ENCODE peak calls at places on chromosomes 11 and 22, in eight cellular contexts. B is heart left ventricle, Z is kidney epithelial cell, R is suprapubic skin, L is GM12865, Q is fibroblast of mammary gland, F is heart right ventricle, S is fibroblast of pulmonary artery. X is an unnamed sample.

GRCh38 chr11:72673943-72674828 is at the start of gene PDE2A:
- DNase-seq in B (no peak), Z (no peak), R (no peak), L (no peak), Q (no peak), F (no peak), S (no peak), X (no peak)

GRCh38 chr11:76249195-76249741 is 43.0 kb upstream of the WNT11 start:
- DNase-seq in B (no peak), Z (no peak), R (no peak), L (no peak), Q (no peak), F (no peak), S (no peak), X (no peak)

GRCh38 chr22:49052023-49052538 is 775.6 kb downstream of the BRD1 start:
- DNase-seq in B (no peak), Z (no peak), R (no peak), L (no peak), Q (no peak), F (no peak), S (no peak), X (no peak)

GRCh38 chr11:19844806-19845205 is 132.2 kb downstream of the NAV2 start:
- DNase-seq in B (no peak), Z (no peak), R (no peak), L (no peak), Q (no peak), F (no peak), S (no peak), X (no peak)

GRCh38 chr11:122706261-122706660 is 50.7 kb downstream of the UBASH3B start:
- DNase-seq in B (no peak), Z (peak; percentile 31), R (no peak), L (no peak), Q (peak; percentile 58), F (no peak), S (peak; percentile 58), X (peak; percentile 57)

GRCh38 chr11:11798586-11799438 is 43.0 kb upstream of the USP47 start:
- DNase-seq in B (peak; percentile 89), Z (peak; percentile 26), R (peak; percentile 86), L (peak; percentile 77), Q (peak; percentile 77), F (peak; percentile 86), S (peak; percentile 83), X (peak; percentile 65)

GRCh38 chr11:133343951-133344350 is 188.3 kb downstream of the OPCML start:
- DNase-seq in B (no peak), Z (peak; percentile 61), R (no peak), L (no peak), Q (no peak), F (no peak), S (no peak), X (no peak)

GRCh38 chr22:19678949-19679348 is 35.4 kb upstream of the SEPTIN5 start:
- DNase-seq in B (no peak), Z (no peak), R (no peak), L (no peak), Q (no peak), F (no peak), S (no peak), X (no peak)

GRCh38 chr22:23012081-23012622 is 58.2 kb upstream of the GNAZ start:
- DNase-seq in B (no peak), Z (no peak), R (no peak), L (peak; percentile 59), Q (no peak), F (no peak), S (no peak), X (no peak)

GRCh38 chr11:78931891-78932290 is 357.2 kb upstream of the NARS2 start:
- DNase-seq in B (no peak), Z (no peak), R (no peak), L (no peak), Q (no peak), F (no peak), S (no peak), X (no peak)

GRCh38 chr11:123056835-123057491 is 5.0 kb downstream of the HSPA8 start:
- DNase-seq in B (no peak), Z (no peak), R (no peak), L (no peak), Q (no peak), F (no peak), S (no peak), X (no peak)

GRCh38 chr11:72570893-72571741 is 103.1 kb downstream of the PDE2A start:
- DNase-seq in B (no peak), Z (no peak), R (no peak), L (no peak), Q (no peak), F (no peak), S (no peak), X (no peak)

GRCh38 chr11:82864268-82864667 is 36.0 kb downstream of the PRCP start:
- DNase-seq in B (no peak), Z (no peak), R (peak; percentile 81), L (peak; percentile 52), Q (peak; percentile 80), F (peak; percentile 17), S (peak; percentile 71), X (peak; percentile 85)

GRCh38 chr11:119702261-119702591 is 26.8 kb downstream of the NECTIN1 start:
- DNase-seq in B (no peak), Z (no peak), R (no peak), L (no peak), Q (peak; percentile 20), F (no peak), S (no peak), X (peak; percentile 38)

GRCh38 chr11:125141686-125142535 is 22.6 kb upstream of the PKNOX2 start:
- DNase-seq in B (peak; percentile 66), Z (no peak), R (no peak), L (peak; percentile 47), Q (peak; percentile 28), F (peak; percentile 15), S (peak; percentile 35), X (peak; percentile 14)

GRCh38 chr11:1853376-1854131 is 670 bp downstream of the LSP1 start:
- DNase-seq in B (no peak), Z (no peak), R (no peak), L (peak; percentile 29), Q (no peak), F (no peak), S (no peak), X (no peak)

GRCh38 chr11:64299847-64300648 is at the start of gene CATSPERZ:
- DNase-seq in B (no peak), Z (no peak), R (no peak), L (no peak), Q (no peak), F (no peak), S (no peak), X (no peak)
- TF ChIP-seq CTCF in B (no peak), Z (no peak), R (no peak), L (no peak), Q (no peak), F (no peak), S (no peak), X (no peak)

GRCh38 chr22:27799334-27800249 is 2.0 kb downstream of the MN1 start:
- DNase-seq in B (peak; percentile 66), Z (no peak), R (no peak), L (no peak), Q (no peak), F (no peak), S (peak; percentile 29), X (no peak)

GRCh38 chr22:27801197-27801615 is 350 bp downstream of the MN1 start:
- DNase-seq in B (peak; percentile 65), Z (no peak), R (no peak), L (peak; percentile 10), Q (peak; percentile 34), F (peak; percentile 40), S (peak; percentile 48), X (peak; percentile 37)

GRCh38 chr22:27801616-27802388 is at the start of gene MN1:
- DNase-seq in B (peak; percentile 79), Z (no peak), R (no peak), L (peak; percentile 18), Q (peak; percentile 26), F (peak; percentile 65), S (peak; percentile 58), X (peak; percentile 67)

GRCh38 chr22:27798526-27799333 is 2.8 kb downstream of the MN1 start:
- DNase-seq in B (peak; percentile 57), Z (no peak), R (no peak), L (no peak), Q (no peak), F (no peak), S (peak; percentile 46), X (no peak)

GRCh38 chr22:27800250-27801131 is 1.1 kb downstream of the MN1 start:
- DNase-seq in B (peak; percentile 63), Z (no peak), R (no peak), L (no peak), Q (no peak), F (no peak), S (peak; percentile 33), X (no peak)
- H3K4me3 ChIP-seq in B (peak overlapping the region; percentile 74), Z (peak overlapping the region; percentile 69), R (peak overlapping the region; percentile 85), L (no peak overlapping the region), Q (peak overlapping the region; percentile 48), F (peak overlapping the region; percentile 80), S (peak overlapping the region; percentile 73), X (peak overlapping the region; percentile 70)

GRCh38 chr11:74462631-74463030 is 4.7 kb downstream of the KCNE3 start:
- DNase-seq in B (no peak), Z (no peak), R (no peak), L (no peak), Q (no peak), F (no peak), S (no peak), X (no peak)

GRCh38 chr11:74460481-74461154 is 6.7 kb downstream of the KCNE3 start:
- DNase-seq in B (no peak), Z (no peak), R (no peak), L (no peak), Q (peak; percentile 60), F (no peak), S (peak; percentile 81), X (no peak)

GRCh38 chr11:74460065-74460464 is 7.3 kb downstream of the KCNE3 start:
- DNase-seq in B (no peak), Z (no peak), R (no peak), L (no peak), Q (no peak), F (no peak), S (no peak), X (no peak)

GRCh38 chr11:74462009-74462408 is 5.3 kb downstream of the KCNE3 start:
- DNase-seq in B (peak; percentile 86), Z (no peak), R (peak; percentile 83), L (no peak), Q (peak; percentile 30), F (peak; percentile 70), S (peak; percentile 85), X (peak; percentile 38)

GRCh38 chr11:74459584-74459983 is 7.8 kb downstream of the KCNE3 start:
- DNase-seq in B (no peak), Z (no peak), R (no peak), L (no peak), Q (no peak), F (no peak), S (no peak), X (no peak)
- TF ChIP-seq CTCF in B (no peak), Z (no peak), R (no peak), L (no peak), Q (no peak), F (no peak), S (no peak), X (no peak)

DNA sequence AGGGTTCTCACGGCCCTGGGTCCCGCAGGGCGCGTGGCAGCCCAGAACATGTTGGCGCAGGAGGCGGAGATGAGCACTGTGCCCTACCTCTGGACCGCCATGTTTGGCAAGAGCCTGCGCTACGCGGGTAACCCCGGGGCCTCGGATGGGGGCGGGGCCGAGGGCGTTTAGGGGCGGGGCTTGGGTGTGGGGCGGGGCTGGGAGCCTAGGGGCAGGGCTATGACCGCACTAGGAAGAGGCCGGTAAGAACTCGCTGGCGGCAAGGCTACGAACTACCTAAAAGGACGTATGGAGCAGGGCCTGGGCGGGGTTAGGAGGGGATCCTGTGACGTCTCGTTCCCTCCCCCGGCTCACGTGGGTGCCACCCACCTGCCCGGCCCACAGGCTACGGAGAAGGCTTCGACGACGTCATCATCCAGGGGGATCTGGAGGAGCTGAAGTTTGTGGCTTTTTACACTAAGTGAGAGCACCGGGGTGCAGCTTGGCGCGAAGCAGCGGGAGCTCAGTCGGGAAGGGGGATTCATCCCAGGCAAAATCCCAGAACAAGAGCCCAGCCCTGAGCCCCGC is 2.8 kb upstream of the LZTR1 start:
- DNase-seq in B (peak; percentile 75), Z (peak; percentile 49), R (no peak), L (peak; percentile 83), Q (peak; percentile 82), F (peak; percentile 56), S (peak; percentile 86), X (peak; percentile 90)
- H3K4me3 ChIP-seq in B (peak overlapping the region; percentile 42), Z (peak overlapping the region; percentile 12), R (peak overlapping the region; percentile 34), L (no peak overlapping the region), Q (peak overlapping the region; percentile 26), F (peak overlapping the region; percentile 15), S (peak overlapping the region; percentile 24), X (peak overlapping the region; percentile 35)

X was measured in foreskin fibroblast.